ENCODE peak calls at places on chromosomes 5 and 9, in eight cellular contexts. One of them, this sample, is unnamed.

GRCh38 chr9:87973791-87974292 is 491 bp downstream of the CDK20 start:
- DNase-seq in NB4: no peak
- DNase-seq in AG09309: no peak
- DNase-seq in fibroblast of pulmonary artery: no peak
- DNase-seq in colonic mucosa: no peak
- DNase-seq in A549: no peak
- DNase-seq in breast epithelium: no peak
- DNase-seq in foreskin fibroblast: no peak
- DNase-seq in this sample: no peak

GRCh38 chr9:89405832-89406231 is 87.5 kb downstream of the SECISBP2 start:
- DNase-seq in A549: no peak
- DNase-seq in fibroblast of pulmonary artery: no peak
- DNase-seq in foreskin fibroblast: no peak
- DNase-seq in colonic mucosa: no peak
- DNase-seq in breast epithelium: no peak
- DNase-seq in AG09309: no peak
- DNase-seq in NB4: no peak
- DNase-seq in this sample: no peak

GRCh38 chr9:126395439-126396212 is 69.0 kb downstream of the MVB12B start:
- DNase-seq in AG09309: no peak
- DNase-seq in A549: peak
- DNase-seq in breast epithelium: no peak
- DNase-seq in fibroblast of pulmonary artery: peak
- DNase-seq in foreskin fibroblast: peak
- DNase-seq in NB4: no peak
- DNase-seq in colonic mucosa: no peak
- DNase-seq in this sample: no peak

GRCh38 chr9:90107021-90107771 is 502.4 kb downstream of the GADD45G start:
- DNase-seq in breast epithelium: peak
- DNase-seq in colonic mucosa: peak
- DNase-seq in NB4: no peak
- DNase-seq in A549: peak
- DNase-seq in fibroblast of pulmonary artery: no peak
- DNase-seq in AG09309: no peak
- DNase-seq in foreskin fibroblast: no peak
- DNase-seq in this sample: peak

GRCh38 chr5:176844281-176844680 is 33.9 kb downstream of the UNC5A start:
- DNase-seq in A549: no peak
- DNase-seq in foreskin fibroblast: no peak
- DNase-seq in NB4: no peak
- DNase-seq in colonic mucosa: no peak
- DNase-seq in AG09309: no peak
- DNase-seq in fibroblast of pulmonary artery: no peak
- DNase-seq in breast epithelium: no peak
- DNase-seq in this sample: no peak

GRCh38 chr5:140270008-140270407 is 32.9 kb downstream of the PFDN1 start:
- DNase-seq in colonic mucosa: no peak
- DNase-seq in fibroblast of pulmonary artery: no peak
- DNase-seq in AG09309: no peak
- DNase-seq in A549: no peak
- DNase-seq in foreskin fibroblast: no peak
- DNase-seq in breast epithelium: no peak
- DNase-seq in NB4: no peak
- DNase-seq in this sample: no peak

GRCh38 chr9:117074782-117075510 is 339.9 kb downstream of the ASTN2 start:
- DNase-seq in fibroblast of pulmonary artery: no peak
- DNase-seq in A549: no peak
- DNase-seq in NB4: no peak
- DNase-seq in foreskin fibroblast: no peak
- DNase-seq in AG09309: no peak
- DNase-seq in breast epithelium: no peak
- DNase-seq in colonic mucosa: no peak
- DNase-seq in this sample: no peak

GRCh38 chr5:132459031-132459982 is 31.3 kb downstream of the IRF1 start:
- DNase-seq in NB4: peak
- DNase-seq in fibroblast of pulmonary artery: peak
- DNase-seq in A549: no peak
- DNase-seq in foreskin fibroblast: no peak
- DNase-seq in breast epithelium: no peak
- DNase-seq in AG09309: peak
- DNase-seq in colonic mucosa: no peak
- DNase-seq in this sample: no peak

GRCh38 chr9:7140401-7140800 is 382.6 kb downstream of the KDM4C start:
- DNase-seq in AG09309: no peak
- DNase-seq in colonic mucosa: no peak
- DNase-seq in A549: no peak
- DNase-seq in fibroblast of pulmonary artery: no peak
- DNase-seq in foreskin fibroblast: no peak
- DNase-seq in NB4: no peak
- DNase-seq in breast epithelium: no peak
- DNase-seq in this sample: no peak

GRCh38 chr5:179553006-179553405 is 2.7 kb downstream of the RUFY1 start:
- DNase-seq in colonic mucosa: no peak
- DNase-seq in NB4: no peak
- DNase-seq in A549: no peak
- DNase-seq in breast epithelium: no peak
- DNase-seq in AG09309: no peak
- DNase-seq in foreskin fibroblast: no peak
- DNase-seq in fibroblast of pulmonary artery: no peak
- DNase-seq in this sample: no peak

DNA sequence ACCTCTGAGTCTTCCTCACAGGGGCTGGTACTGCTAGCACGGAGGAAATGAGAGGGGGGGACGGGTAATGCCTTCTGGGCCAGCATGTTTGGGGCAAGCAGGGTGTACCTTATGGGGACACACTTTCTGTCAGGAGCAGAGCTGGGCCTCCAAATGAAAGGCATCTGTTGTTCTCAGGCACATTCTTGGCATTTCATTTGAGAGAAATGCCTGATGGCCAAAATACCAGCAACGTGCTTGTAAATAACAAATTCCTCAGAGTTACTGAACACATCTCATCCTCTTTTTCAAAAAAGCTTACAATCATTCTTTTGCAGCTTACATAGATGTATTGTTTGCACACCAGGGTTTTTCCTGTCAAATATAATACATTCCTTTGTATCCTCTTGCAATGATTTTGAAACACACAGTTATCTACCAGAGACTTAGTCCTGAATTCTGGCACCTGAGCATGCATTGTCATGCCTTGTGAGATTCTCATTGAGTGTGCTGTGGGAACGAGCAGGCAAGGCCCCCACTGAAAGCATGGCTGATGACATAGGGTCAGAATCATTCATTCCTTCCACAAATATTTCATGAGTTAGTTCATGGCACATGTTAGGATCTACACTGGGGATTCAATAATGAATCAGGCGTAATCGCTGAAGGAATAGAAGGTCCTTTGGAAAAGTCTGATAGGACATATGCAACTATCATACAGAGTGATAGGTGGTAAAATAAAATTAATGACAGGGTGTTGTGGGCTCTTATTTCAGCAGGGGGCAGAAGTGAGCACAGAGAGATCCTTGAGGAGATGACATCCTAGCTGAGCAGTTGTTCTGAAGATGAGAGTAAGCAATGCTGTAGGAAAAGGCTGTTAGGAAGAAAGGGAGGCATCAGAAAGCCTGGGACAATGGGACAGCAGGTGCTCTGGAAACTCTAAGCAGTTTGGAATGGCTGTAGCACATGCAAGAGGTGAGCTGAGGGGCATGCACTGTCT is 260.9 kb upstream of the TUT7 start:
- DNase-seq in fibroblast of pulmonary artery: peak
- DNase-seq in colonic mucosa: no peak
- DNase-seq in breast epithelium: peak
- DNase-seq in A549: no peak
- DNase-seq in foreskin fibroblast: peak
- DNase-seq in NB4: peak
- DNase-seq in AG09309: peak
- DNase-seq in this sample: peak
- TF ChIP-seq CTCF in fibroblast of pulmonary artery: peak
- TF ChIP-seq CTCF in colonic mucosa: no peak
- TF ChIP-seq CTCF in breast epithelium: peak
- TF ChIP-seq CTCF in A549: no peak
- TF ChIP-seq CTCF in foreskin fibroblast: peak
- TF ChIP-seq CTCF in NB4: peak
- TF ChIP-seq CTCF in AG09309: peak
- TF ChIP-seq CTCF in this sample: peak

GRCh38 chr5:71836547-71837112 is 117.6 kb downstream of the CARTPT start:
- DNase-seq in NB4: peak
- DNase-seq in colonic mucosa: no peak
- DNase-seq in fibroblast of pulmonary artery: peak
- DNase-seq in AG09309: peak
- DNase-seq in breast epithelium: no peak
- DNase-seq in A549: no peak
- DNase-seq in foreskin fibroblast: no peak
- DNase-seq in this sample: no peak
- TF ChIP-seq CTCF in NB4: no peak
- TF ChIP-seq CTCF in colonic mucosa: no peak
- TF ChIP-seq CTCF in fibroblast of pulmonary artery: no peak
- TF ChIP-seq CTCF in AG09309: no peak
- TF ChIP-seq CTCF in breast epithelium: no peak
- TF ChIP-seq CTCF in A549: no peak
- TF ChIP-seq CTCF in foreskin fibroblast: no peak
- TF ChIP-seq CTCF in this sample: no peak

DNA sequence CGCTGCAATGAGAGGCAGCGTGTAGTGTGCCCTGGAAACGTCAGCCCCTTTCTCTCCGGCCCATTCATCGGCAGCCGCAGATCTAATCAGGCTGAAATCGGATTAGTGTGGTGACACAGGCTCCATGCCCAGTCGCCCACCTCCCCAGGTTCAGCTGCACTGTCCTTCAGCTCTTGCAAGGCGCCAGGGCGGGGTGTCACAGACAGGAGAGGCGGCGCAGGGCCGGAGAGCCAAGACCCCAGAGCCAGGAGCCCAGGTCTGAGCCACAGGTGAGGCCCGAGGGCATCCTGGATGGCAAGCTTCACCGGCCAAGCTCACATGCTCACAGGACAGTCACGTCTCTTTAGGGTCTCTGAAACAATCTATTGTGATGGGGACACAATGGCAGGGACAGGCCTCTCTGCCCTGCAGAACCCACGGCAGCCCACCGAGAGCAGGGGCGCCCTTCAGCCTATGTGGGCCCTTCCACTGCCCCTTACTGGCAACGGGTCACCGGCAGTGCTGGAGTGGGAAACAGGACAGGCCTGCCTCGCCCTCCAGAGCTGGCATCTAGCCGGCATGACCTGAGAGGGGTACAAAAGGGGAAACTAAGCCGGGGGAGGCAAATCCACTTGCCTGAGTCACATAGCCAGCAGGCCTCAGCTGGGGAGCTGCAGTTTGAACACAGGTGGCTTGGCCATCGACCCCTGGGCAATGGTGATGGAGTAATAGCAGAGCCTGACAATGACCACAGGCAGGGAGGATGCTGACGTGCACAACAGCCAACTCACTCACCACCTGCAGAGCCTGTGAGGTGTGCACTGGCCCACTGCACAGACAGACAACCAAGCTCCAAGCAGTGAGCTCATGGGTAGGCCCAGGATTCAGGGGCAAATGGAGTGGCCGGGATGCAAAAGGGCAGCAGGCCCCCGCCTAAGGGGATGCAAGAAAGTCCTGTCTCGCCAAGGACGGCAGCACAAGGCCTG is 48.1 kb downstream of the VAV2 start:
- DNase-seq in A549: no peak
- DNase-seq in colonic mucosa: no peak
- DNase-seq in breast epithelium: no peak
- DNase-seq in AG09309: no peak
- DNase-seq in fibroblast of pulmonary artery: no peak
- DNase-seq in foreskin fibroblast: no peak
- DNase-seq in NB4: no peak
- DNase-seq in this sample: no peak
- TF ChIP-seq CTCF in A549: no peak
- TF ChIP-seq CTCF in colonic mucosa: no peak
- TF ChIP-seq CTCF in breast epithelium: no peak
- TF ChIP-seq CTCF in AG09309: no peak
- TF ChIP-seq CTCF in fibroblast of pulmonary artery: no peak
- TF ChIP-seq CTCF in foreskin fibroblast: no peak
- TF ChIP-seq CTCF in NB4: no peak
- TF ChIP-seq CTCF in this sample: no peak

GRCh38 chr5:75053286-75054109 is 1.1 kb upstream of the GCNT4 start:
- DNase-seq in foreskin fibroblast: peak
- DNase-seq in fibroblast of pulmonary artery: peak
- DNase-seq in NB4: peak
- DNase-seq in breast epithelium: peak
- DNase-seq in A549: peak
- DNase-seq in AG09309: peak
- DNase-seq in colonic mucosa: peak
- DNase-seq in this sample: peak
- TF ChIP-seq CTCF in foreskin fibroblast: peak
- TF ChIP-seq CTCF in fibroblast of pulmonary artery: no peak
- TF ChIP-seq CTCF in NB4: no peak
- TF ChIP-seq CTCF in breast epithelium: no peak
- TF ChIP-seq CTCF in A549: peak
- TF ChIP-seq CTCF in AG09309: peak
- TF ChIP-seq CTCF in colonic mucosa: no peak
- TF ChIP-seq CTCF in this sample: peak

GRCh38 chr5:135567661-135568060 is 11.1 kb downstream of the CXCL14 start:
- DNase-seq in foreskin fibroblast: no peak
- DNase-seq in fibroblast of pulmonary artery: no peak
- DNase-seq in colonic mucosa: no peak
- DNase-seq in breast epithelium: no peak
- DNase-seq in NB4: no peak
- DNase-seq in A549: no peak
- DNase-seq in AG09309: no peak
- DNase-seq in this sample: no peak

GRCh38 chr5:135565256-135565655 is 13.5 kb downstream of the CXCL14 start:
- DNase-seq in colonic mucosa: no peak
- DNase-seq in NB4: no peak
- DNase-seq in AG09309: no peak
- DNase-seq in A549: no peak
- DNase-seq in foreskin fibroblast: peak
- DNase-seq in breast epithelium: no peak
- DNase-seq in fibroblast of pulmonary artery: no peak
- DNase-seq in this sample: no peak

GRCh38 chr5:135564305-135564704 is 14.5 kb downstream of the CXCL14 start:
- DNase-seq in AG09309: no peak
- DNase-seq in foreskin fibroblast: no peak
- DNase-seq in A549: no peak
- DNase-seq in NB4: no peak
- DNase-seq in fibroblast of pulmonary artery: no peak
- DNase-seq in colonic mucosa: no peak
- DNase-seq in breast epithelium: no peak
- DNase-seq in this sample: no peak

GRCh38 chr5:135566422-135567416 is 12.1 kb downstream of the CXCL14 start:
- DNase-seq in foreskin fibroblast: no peak
- DNase-seq in AG09309: no peak
- DNase-seq in breast epithelium: no peak
- DNase-seq in NB4: no peak
- DNase-seq in fibroblast of pulmonary artery: no peak
- DNase-seq in colonic mucosa: no peak
- DNase-seq in A549: no peak
- DNase-seq in this sample: no peak

GRCh38 chr5:135565691-135566421 is 12.9 kb downstream of the CXCL14 start:
- DNase-seq in NB4: peak
- DNase-seq in breast epithelium: peak
- DNase-seq in foreskin fibroblast: peak
- DNase-seq in AG09309: no peak
- DNase-seq in colonic mucosa: peak
- DNase-seq in fibroblast of pulmonary artery: peak
- DNase-seq in A549: peak
- DNase-seq in this sample: no peak
- TF ChIP-seq CTCF in NB4: peak
- TF ChIP-seq CTCF in breast epithelium: peak
- TF ChIP-seq CTCF in foreskin fibroblast: peak
- TF ChIP-seq CTCF in AG09309: peak
- TF ChIP-seq CTCF in colonic mucosa: peak
- TF ChIP-seq CTCF in fibroblast of pulmonary artery: peak
- TF ChIP-seq CTCF in A549: peak
- TF ChIP-seq CTCF in this sample: peak